ENCODE peak calls at places on chromosomes 2 and 18, in nine cellular contexts. One of them, this sample, is unnamed.

GRCh38 chr2:207432471-207432870 is 97.3 kb upstream of the CREB1 start:
- DNase-seq in PC-3: no peak
- DNase-seq in GM23338: no peak
- DNase-seq in GM23248: peak; percentile 58
- DNase-seq in prostate gland: no peak
- DNase-seq in choroid plexus epithelial cell: peak; percentile 65
- DNase-seq in fibroblast of mammary gland: peak; percentile 72
- DNase-seq in right cardiac atrium: no peak
- DNase-seq in tibial artery: no peak
- DNase-seq in this sample: peak; percentile 55

GRCh38 chr2:88250402-88250801 is 80.3 kb downstream of the THNSL2 start:
- DNase-seq in PC-3: no peak
- DNase-seq in GM23338: no peak
- DNase-seq in GM23248: no peak
- DNase-seq in prostate gland: no peak
- DNase-seq in choroid plexus epithelial cell: no peak
- DNase-seq in fibroblast of mammary gland: no peak
- DNase-seq in right cardiac atrium: no peak
- DNase-seq in tibial artery: no peak
- DNase-seq in this sample: no peak

GRCh38 chr2:233542507-233542906 is 24.1 kb downstream of the USP40 start:
- DNase-seq in PC-3: no peak
- DNase-seq in GM23338: no peak
- DNase-seq in GM23248: peak; percentile 85
- DNase-seq in prostate gland: no peak
- DNase-seq in choroid plexus epithelial cell: peak; percentile 94
- DNase-seq in fibroblast of mammary gland: peak; percentile 91
- DNase-seq in right cardiac atrium: peak; percentile 22
- DNase-seq in tibial artery: peak; percentile 57
- DNase-seq in this sample: no peak

GRCh38 chr2:36478999-36479398 is 119.0 kb downstream of the FEZ2 start:
- DNase-seq in PC-3: no peak
- DNase-seq in GM23338: no peak
- DNase-seq in GM23248: no peak
- DNase-seq in prostate gland: no peak
- DNase-seq in choroid plexus epithelial cell: no peak
- DNase-seq in fibroblast of mammary gland: no peak
- DNase-seq in right cardiac atrium: no peak
- DNase-seq in tibial artery: no peak
- DNase-seq in this sample: no peak

GRCh38 chr2:181876614-181877063 is 14.9 kb upstream of the ITPRID2 start:
- DNase-seq in PC-3: peak; percentile 96
- DNase-seq in GM23338: no peak
- DNase-seq in GM23248: peak; percentile 75
- DNase-seq in prostate gland: no peak
- DNase-seq in choroid plexus epithelial cell: peak; percentile 58
- DNase-seq in fibroblast of mammary gland: peak; percentile 84
- DNase-seq in right cardiac atrium: no peak
- DNase-seq in tibial artery: no peak
- DNase-seq in this sample: peak; percentile 60

GRCh38 chr18:50428531-50429206 is 53.8 kb downstream of the SKA1 start:
- DNase-seq in PC-3: no peak
- DNase-seq in GM23338: no peak
- DNase-seq in GM23248: peak; percentile 7
- DNase-seq in prostate gland: no peak
- DNase-seq in choroid plexus epithelial cell: no peak
- DNase-seq in fibroblast of mammary gland: peak; percentile 48
- DNase-seq in right cardiac atrium: no peak
- DNase-seq in tibial artery: no peak
- DNase-seq in this sample: no peak

GRCh38 chr2:188647671-188648070 is 326.5 kb upstream of the COL3A1 start:
- DNase-seq in PC-3: no peak
- DNase-seq in GM23338: no peak
- DNase-seq in GM23248: no peak
- DNase-seq in prostate gland: no peak
- DNase-seq in choroid plexus epithelial cell: no peak
- DNase-seq in fibroblast of mammary gland: no peak
- DNase-seq in right cardiac atrium: no peak
- DNase-seq in tibial artery: no peak
- DNase-seq in this sample: no peak

GRCh38 chr2:83186050-83186790 is 1272.9 kb downstream of the SUCLG1 start:
- DNase-seq in PC-3: no peak
- DNase-seq in GM23338: no peak
- DNase-seq in GM23248: no peak
- DNase-seq in prostate gland: no peak
- DNase-seq in choroid plexus epithelial cell: no peak
- DNase-seq in fibroblast of mammary gland: no peak
- DNase-seq in right cardiac atrium: no peak
- DNase-seq in tibial artery: no peak
- DNase-seq in this sample: no peak

GRCh38 chr2:60549250-60550150 is 4.0 kb downstream of the BCL11A start:
- DNase-seq in PC-3: peak; percentile 38
- DNase-seq in GM23338: peak; percentile 75
- DNase-seq in GM23248: peak; percentile 73
- DNase-seq in prostate gland: peak; percentile 34
- DNase-seq in choroid plexus epithelial cell: peak; percentile 33
- DNase-seq in fibroblast of mammary gland: no peak
- DNase-seq in right cardiac atrium: peak; percentile 21
- DNase-seq in tibial artery: no peak
- DNase-seq in this sample: peak; percentile 45

GRCh38 chr2:60548844-60549243 is 4.6 kb downstream of the BCL11A start:
- DNase-seq in PC-3: no peak
- DNase-seq in GM23338: peak; percentile 68
- DNase-seq in GM23248: no peak
- DNase-seq in prostate gland: no peak
- DNase-seq in choroid plexus epithelial cell: no peak
- DNase-seq in fibroblast of mammary gland: no peak
- DNase-seq in right cardiac atrium: no peak
- DNase-seq in tibial artery: no peak
- DNase-seq in this sample: no peak

GRCh38 chr2:60540054-60540453 is 13.4 kb downstream of the BCL11A start:
- DNase-seq in PC-3: no peak
- DNase-seq in GM23338: no peak
- DNase-seq in GM23248: no peak
- DNase-seq in prostate gland: peak; percentile 46
- DNase-seq in choroid plexus epithelial cell: no peak
- DNase-seq in fibroblast of mammary gland: no peak
- DNase-seq in right cardiac atrium: no peak
- DNase-seq in tibial artery: no peak
- DNase-seq in this sample: no peak

GRCh38 chr2:60544059-60544458 is 9.4 kb downstream of the BCL11A start:
- DNase-seq in PC-3: no peak
- DNase-seq in GM23338: peak; percentile 54
- DNase-seq in GM23248: no peak
- DNase-seq in prostate gland: peak; percentile 33
- DNase-seq in choroid plexus epithelial cell: no peak
- DNase-seq in fibroblast of mammary gland: no peak
- DNase-seq in right cardiac atrium: no peak
- DNase-seq in tibial artery: no peak
- DNase-seq in this sample: no peak

GRCh38 chr2:60544980-60545560 is 8.4 kb downstream of the BCL11A start:
- DNase-seq in PC-3: no peak
- DNase-seq in GM23338: no peak
- DNase-seq in GM23248: no peak
- DNase-seq in prostate gland: no peak
- DNase-seq in choroid plexus epithelial cell: no peak
- DNase-seq in fibroblast of mammary gland: no peak
- DNase-seq in right cardiac atrium: no peak
- DNase-seq in tibial artery: no peak
- DNase-seq in this sample: no peak
- H3K4me3 ChIP-seq in PC-3: no peak overlapping the region
- H3K4me3 ChIP-seq in GM23338: no peak overlapping the region
- H3K4me3 ChIP-seq in GM23248: no peak overlapping the region
- H3K4me3 ChIP-seq in prostate gland: no peak overlapping the region
- H3K4me3 ChIP-seq in choroid plexus epithelial cell: no peak overlapping the region
- H3K4me3 ChIP-seq in fibroblast of mammary gland: no peak overlapping the region
- H3K4me3 ChIP-seq in right cardiac atrium: no peak overlapping the region
- H3K4me3 ChIP-seq in tibial artery: no peak overlapping the region
- H3K4me3 ChIP-seq in this sample: no peak overlapping the region

DNA sequence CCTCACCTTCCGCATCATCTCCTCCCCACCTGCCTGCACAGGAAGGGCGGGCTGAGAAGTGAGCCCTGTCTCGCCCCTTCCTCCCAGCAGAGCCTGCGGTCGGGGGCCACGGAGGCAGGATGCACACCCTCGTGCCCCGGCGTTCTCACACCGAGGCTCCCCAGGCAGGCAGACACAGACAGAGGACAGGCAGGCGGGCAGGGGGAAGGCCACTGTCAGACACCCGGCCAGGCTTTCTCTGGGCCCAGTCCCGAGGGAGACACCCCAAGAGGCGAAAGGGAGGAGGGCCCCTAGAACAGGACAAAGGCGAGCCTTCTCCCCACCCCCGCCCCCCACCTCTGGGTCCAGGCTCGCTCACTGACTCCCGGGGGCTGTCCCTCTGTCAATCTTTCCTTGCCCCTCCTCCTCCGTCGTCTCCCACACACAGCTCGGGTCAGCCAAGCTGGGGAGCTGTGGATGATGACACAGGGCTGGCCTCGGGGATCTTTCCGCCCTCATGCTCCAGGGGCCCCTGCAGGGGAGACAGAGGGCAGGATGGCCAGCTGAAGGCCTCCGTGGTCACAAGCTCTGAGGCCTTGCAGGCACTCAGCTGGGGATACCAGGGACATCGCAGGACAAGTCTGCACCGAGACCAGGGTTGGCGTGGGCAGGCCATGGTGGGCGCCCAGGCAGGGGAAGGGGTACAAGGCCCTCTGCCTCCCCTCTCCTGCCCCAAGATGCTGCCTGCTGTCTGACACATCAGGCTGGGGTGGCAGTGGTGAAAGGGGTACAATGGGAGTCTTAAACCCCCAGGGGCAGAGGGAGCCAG is 24.9 kb downstream of the BIN1 start:
- DNase-seq in PC-3: no peak
- DNase-seq in GM23338: peak; percentile 44
- DNase-seq in GM23248: no peak
- DNase-seq in prostate gland: no peak
- DNase-seq in choroid plexus epithelial cell: peak; percentile 40
- DNase-seq in fibroblast of mammary gland: peak; percentile 66
- DNase-seq in right cardiac atrium: no peak
- DNase-seq in tibial artery: no peak
- DNase-seq in this sample: no peak
- H3K4me3 ChIP-seq in PC-3: no peak overlapping the region
- H3K4me3 ChIP-seq in GM23338: no peak overlapping the region
- H3K4me3 ChIP-seq in GM23248: no peak overlapping the region
- H3K4me3 ChIP-seq in prostate gland: no peak overlapping the region
- H3K4me3 ChIP-seq in choroid plexus epithelial cell: no peak overlapping the region
- H3K4me3 ChIP-seq in fibroblast of mammary gland: no peak overlapping the region
- H3K4me3 ChIP-seq in right cardiac atrium: no peak overlapping the region
- H3K4me3 ChIP-seq in tibial artery: no peak overlapping the region
- H3K4me3 ChIP-seq in this sample: no peak overlapping the region

DNA sequence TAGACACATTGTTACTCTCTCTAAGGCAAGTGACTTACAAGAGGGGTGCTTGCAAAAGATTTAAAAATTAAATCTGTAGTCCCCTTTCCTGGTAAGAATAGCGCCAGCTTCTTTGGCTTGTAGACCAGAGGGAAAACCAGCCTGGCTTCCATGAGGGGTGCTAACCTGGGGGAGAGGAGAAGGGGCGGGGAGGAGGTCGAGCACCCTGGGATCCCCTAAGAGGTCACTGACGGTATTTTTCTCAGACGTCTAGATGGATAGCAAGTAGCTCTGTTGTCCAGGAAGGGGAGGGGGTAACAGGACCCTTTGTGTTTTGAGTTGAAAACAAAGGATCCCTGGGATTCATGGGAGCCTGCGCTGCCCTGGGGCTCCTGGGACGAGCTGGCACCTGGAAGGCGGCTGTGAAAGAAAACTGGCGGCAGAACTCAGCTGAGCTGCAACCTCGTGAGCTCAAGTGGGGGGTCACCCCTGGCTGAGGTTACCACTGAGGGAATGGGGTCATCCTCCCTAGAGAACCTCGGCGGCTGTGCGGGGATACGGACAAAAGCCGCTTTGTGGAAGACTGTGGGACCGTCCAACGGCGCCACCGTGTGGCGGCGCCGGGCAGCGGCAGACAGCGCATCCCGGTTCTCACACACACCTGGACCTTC is 37.8 kb upstream of the MRPL19 start:
- DNase-seq in PC-3: peak; percentile 80
- DNase-seq in GM23338: peak; percentile 83
- DNase-seq in GM23248: peak; percentile 75
- DNase-seq in prostate gland: peak; percentile 47
- DNase-seq in choroid plexus epithelial cell: peak; percentile 63
- DNase-seq in fibroblast of mammary gland: peak; percentile 55
- DNase-seq in right cardiac atrium: peak; percentile 46
- DNase-seq in tibial artery: no peak
- DNase-seq in this sample: peak; percentile 55
- H3K4me3 ChIP-seq in PC-3: peak overlapping the region; percentile 53
- H3K4me3 ChIP-seq in GM23338: peak overlapping the region; percentile 51
- H3K4me3 ChIP-seq in GM23248: peak overlapping the region; percentile 65
- H3K4me3 ChIP-seq in prostate gland: no peak overlapping the region
- H3K4me3 ChIP-seq in choroid plexus epithelial cell: peak overlapping the region; percentile 48
- H3K4me3 ChIP-seq in fibroblast of mammary gland: peak overlapping the region; percentile 35
- H3K4me3 ChIP-seq in right cardiac atrium: no peak overlapping the region
- H3K4me3 ChIP-seq in tibial artery: no peak overlapping the region
- H3K4me3 ChIP-seq in this sample: peak overlapping the region; percentile 18

GRCh38 chr18:22912835-22913234 is 20.3 kb upstream of the RBBP8 start:
- DNase-seq in PC-3: no peak
- DNase-seq in GM23338: no peak
- DNase-seq in GM23248: peak; percentile 75
- DNase-seq in prostate gland: no peak
- DNase-seq in choroid plexus epithelial cell: peak; percentile 77
- DNase-seq in fibroblast of mammary gland: no peak
- DNase-seq in right cardiac atrium: no peak
- DNase-seq in tibial artery: no peak
- DNase-seq in this sample: peak; percentile 7

GRCh38 chr18:22914633-22915032 is 18.5 kb upstream of the RBBP8 start:
- DNase-seq in PC-3: no peak
- DNase-seq in GM23338: peak; percentile 60
- DNase-seq in GM23248: no peak
- DNase-seq in prostate gland: no peak
- DNase-seq in choroid plexus epithelial cell: no peak
- DNase-seq in fibroblast of mammary gland: no peak
- DNase-seq in right cardiac atrium: no peak
- DNase-seq in tibial artery: no peak
- DNase-seq in this sample: no peak

GRCh38 chr18:22915337-22915736 is 17.8 kb upstream of the RBBP8 start:
- DNase-seq in PC-3: no peak
- DNase-seq in GM23338: no peak
- DNase-seq in GM23248: no peak
- DNase-seq in prostate gland: no peak
- DNase-seq in choroid plexus epithelial cell: no peak
- DNase-seq in fibroblast of mammary gland: no peak
- DNase-seq in right cardiac atrium: no peak
- DNase-seq in tibial artery: no peak
- DNase-seq in this sample: no peak

GRCh38 chr18:22912149-22912548 is 21.0 kb upstream of the RBBP8 start:
- DNase-seq in PC-3: no peak
- DNase-seq in GM23338: no peak
- DNase-seq in GM23248: no peak
- DNase-seq in prostate gland: no peak
- DNase-seq in choroid plexus epithelial cell: no peak
- DNase-seq in fibroblast of mammary gland: no peak
- DNase-seq in right cardiac atrium: no peak
- DNase-seq in tibial artery: no peak
- DNase-seq in this sample: no peak

DNA sequence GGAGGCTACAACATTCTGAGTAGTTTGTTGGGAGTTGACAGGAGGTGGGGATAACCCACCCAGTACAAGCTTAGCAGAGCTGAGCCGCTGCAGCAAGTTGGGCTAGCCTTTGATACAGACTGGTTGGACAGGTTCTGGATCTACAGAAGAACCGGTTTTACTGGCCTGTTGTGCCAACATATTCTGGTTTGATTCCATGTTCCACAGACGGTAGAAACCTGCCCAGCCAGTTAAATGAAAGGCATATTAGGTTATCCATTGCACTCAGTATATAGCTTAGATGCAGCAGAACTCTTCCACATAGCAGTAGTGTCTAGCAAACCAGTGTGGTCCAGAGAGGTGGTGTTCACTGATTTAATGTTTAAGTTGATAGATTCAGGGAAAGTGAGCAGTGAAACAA is 19.3 kb upstream of the RBBP8 start:
- DNase-seq in PC-3: peak; percentile 97
- DNase-seq in GM23338: peak; percentile 87
- DNase-seq in GM23248: no peak
- DNase-seq in prostate gland: peak; percentile 95
- DNase-seq in choroid plexus epithelial cell: no peak
- DNase-seq in fibroblast of mammary gland: no peak
- DNase-seq in right cardiac atrium: no peak
- DNase-seq in tibial artery: no peak
- DNase-seq in this sample: no peak
- H3K4me3 ChIP-seq in PC-3: no peak overlapping the region
- H3K4me3 ChIP-seq in GM23338: peak overlapping the region; percentile 29
- H3K4me3 ChIP-seq in GM23248: no peak overlapping the region
- H3K4me3 ChIP-seq in prostate gland: peak overlapping the region; percentile 16
- H3K4me3 ChIP-seq in choroid plexus epithelial cell: no peak overlapping the region
- H3K4me3 ChIP-seq in fibroblast of mammary gland: no peak overlapping the region
- H3K4me3 ChIP-seq in right cardiac atrium: no peak overlapping the region
- H3K4me3 ChIP-seq in tibial artery: no peak overlapping the region
- H3K4me3 ChIP-seq in this sample: no peak overlapping the region

This sample was measured in astrocyte of the spinal cord.